ENCODE peak calls at places on chromosomes 3 and 15, in ten cellular contexts. X, R, K, U, F, D, Q, E, Y and O are unnamed samples. For H3K9me3, the result is how much of the 10 kb centered on the place peaks cover.

GRCh38 chr15:88071141-88071540 is 185.4 kb downstream of the NTRK3 start:
- DNase-seq in X (no peak), R (no peak), K (no peak), U (no peak), F (no peak), D (no peak), Q (no peak), E (no peak), Y (no peak), O (no peak)

GRCh38 chr15:90394074-90394473 is 6.0 kb downstream of the IQGAP1 start:
- DNase-seq in X (no peak), R (no peak), K (no peak), U (no peak), F (no peak), D (no peak), Q (no peak), E (no peak), Y (no peak), O (no peak)

GRCh38 chr3:107739227-107739626 is 216.5 kb downstream of the BBX start:
- DNase-seq in X (no peak), R (no peak), K (no peak), U (no peak), F (no peak), D (no peak), Q (no peak), E (no peak), Y (no peak), O (no peak)

GRCh38 chr3:159654183-159655134 is 334.2 kb upstream of the IL12A start:
- DNase-seq in X (no peak), R (no peak), K (no peak), U (no peak), F (no peak), D (no peak), Q (no peak), E (no peak), Y (no peak), O (no peak)

GRCh38 chr3:169085827-169086226 is 577.7 kb downstream of the MECOM start:
- DNase-seq in X (no peak), R (no peak), K (no peak), U (no peak), F (peak), D (no peak), Q (no peak), E (no peak), Y (no peak), O (no peak)

GRCh38 chr3:72860053-72860452 is 11.8 kb upstream of the SHQ1 start:
- DNase-seq in X (no peak), R (no peak), K (no peak), U (no peak), F (no peak), D (no peak), Q (no peak), E (no peak), Y (no peak), O (no peak)

GRCh38 chr3:142866841-142867631 is 21.8 kb downstream of the PCOLCE2 start:
- DNase-seq in X (no peak), R (peak), K (no peak), U (no peak), F (peak), D (peak), Q (no peak), E (no peak), Y (no peak), O (no peak)

GRCh38 chr3:30804983-30805382 is 89.5 kb downstream of the GADL1 start:
- DNase-seq in X (no peak), R (no peak), K (no peak), U (no peak), F (no peak), D (no peak), Q (no peak), E (no peak), Y (no peak), O (no peak)

GRCh38 chr3:24497942-24498341 is 3.3 kb upstream of the THRB start:
- DNase-seq in X (no peak), R (no peak), K (no peak), U (no peak), F (no peak), D (no peak), Q (no peak), E (no peak), Y (no peak), O (no peak)

GRCh38 chr15:74007820-74008371 is 13.4 kb downstream of the PML start:
- DNase-seq in X (no peak), R (no peak), K (no peak), U (no peak), F (no peak), D (no peak), Q (peak), E (no peak), Y (no peak), O (no peak)

GRCh38 chr15:27792756-27793264 is 306.3 kb downstream of the OCA2 start:
- DNase-seq in X (no peak), R (no peak), K (no peak), U (no peak), F (no peak), D (no peak), Q (no peak), E (no peak), Y (no peak), O (no peak)

GRCh38 chr3:172065967-172066762 is 26.8 kb downstream of the FNDC3B start:
- DNase-seq in X (no peak), R (no peak), K (no peak), U (no peak), F (no peak), D (peak), Q (no peak), E (no peak), Y (no peak), O (no peak)

GRCh38 chr15:48550822-48551525 is 94.5 kb downstream of the FBN1 start:
- DNase-seq in X (no peak), R (no peak), K (no peak), U (no peak), F (no peak), D (no peak), Q (no peak), E (no peak), Y (no peak), O (no peak)

GRCh38 chr15:60208708-60209107 is 189.1 kb downstream of the ANXA2 start:
- DNase-seq in X (no peak), R (no peak), K (no peak), U (no peak), F (no peak), D (no peak), Q (no peak), E (no peak), Y (no peak), O (no peak)

GRCh38 chr3:184756151-184756681 is 44.4 kb upstream of the MAGEF1 start:
- DNase-seq in X (no peak), R (no peak), K (no peak), U (no peak), F (no peak), D (no peak), Q (no peak), E (no peak), Y (no peak), O (no peak)

GRCh38 chr15:82680200-82681102 is 29.2 kb downstream of the AP3B2 start:
- DNase-seq in X (peak), R (peak), K (peak), U (no peak), F (peak), D (peak), Q (peak), E (no peak), Y (peak), O (peak)

GRCh38 chr3:194320744-194321243 is 30.3 kb downstream of the CPN2 start:
- DNase-seq in X (no peak), R (no peak), K (no peak), U (no peak), F (no peak), D (no peak), Q (no peak), E (no peak), Y (no peak), O (no peak)

GRCh38 chr3:29555590-29555989 is 274.7 kb downstream of the RBMS3 start:
- DNase-seq in X (no peak), R (no peak), K (no peak), U (no peak), F (no peak), D (no peak), Q (no peak), E (no peak), Y (no peak), O (no peak)

GRCh38 chr3:59248976-59249375 is 199.2 kb upstream of the CFAP20DC start:
- DNase-seq in X (no peak), R (no peak), K (no peak), U (no peak), F (peak), D (no peak), Q (no peak), E (no peak), Y (no peak), O (no peak)

GRCh38 chr15:57205027-57205855 is 171.1 kb upstream of the CGNL1 start:
- DNase-seq in X (no peak), R (no peak), K (no peak), U (no peak), F (no peak), D (no peak), Q (no peak), E (no peak), Y (no peak), O (no peak)

GRCh38 chr15:82043130-82043673 is 2.6 kb downstream of the MEX3B start:
- DNase-seq in X (no peak), R (no peak), K (peak), U (peak), F (peak), D (no peak), Q (no peak), E (no peak), Y (no peak), O (no peak)

GRCh38 chr3:68173230-68173629 is 518.8 kb upstream of the SUCLG2 start:
- DNase-seq in X (no peak), R (no peak), K (no peak), U (no peak), F (no peak), D (no peak), Q (no peak), E (no peak), Y (no peak), O (no peak)

GRCh38 chr3:68176600-68176999 is 522.2 kb upstream of the SUCLG2 start:
- DNase-seq in X (no peak), R (no peak), K (no peak), U (no peak), F (no peak), D (no peak), Q (no peak), E (no peak), Y (no peak), O (no peak)

DNA sequence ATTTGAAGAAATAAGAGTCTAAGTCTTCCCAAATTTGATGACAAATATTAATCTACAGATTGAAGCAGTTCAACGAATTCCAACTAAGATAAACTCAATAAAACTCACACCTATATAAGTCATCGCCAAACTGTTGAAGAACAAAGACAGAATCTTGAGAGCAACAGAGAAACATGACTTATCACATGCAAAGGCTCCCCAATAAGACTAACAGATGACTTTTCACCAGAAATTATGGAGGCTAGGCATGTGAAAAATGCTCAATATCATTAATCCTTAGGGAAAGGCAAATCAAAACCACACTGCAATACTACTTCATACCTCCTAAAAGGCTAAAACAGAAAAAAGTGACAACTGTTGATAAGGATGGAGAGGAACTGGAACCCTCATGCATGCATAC is 517.6 kb upstream of the SUCLG2 start:
- DNase-seq in X (no peak), R (no peak), K (no peak), U (no peak), F (no peak), D (no peak), Q (no peak), E (no peak), Y (no peak), O (no peak)
- H3K9me3 ChIP-seq in X (under half), R (under half), K (under half), U (under half), F (under half), D (under half), Q (under half), E (under half), Y (under half), O (under half)

GRCh38 chr15:24054547-24055245 is 367.6 kb upstream of the NDN start:
- DNase-seq in X (no peak), R (no peak), K (no peak), U (no peak), F (no peak), D (peak), Q (no peak), E (no peak), Y (no peak), O (no peak)
- H3K9me3 ChIP-seq in X (under half), R (under half), K (under half), U (under half), F (under half), D (under half), Q (under half), E (under half), Y (under half), O (under half)

GRCh38 chr3:1583044-1583443 is 490.2 kb downstream of the CNTN6 start:
- DNase-seq in X (no peak), R (no peak), K (no peak), U (no peak), F (no peak), D (no peak), Q (no peak), E (no peak), Y (no peak), O (no peak)

GRCh38 chr3:1576047-1576446 is 483.2 kb downstream of the CNTN6 start:
- DNase-seq in X (no peak), R (no peak), K (no peak), U (no peak), F (no peak), D (no peak), Q (no peak), E (no peak), Y (no peak), O (no peak)

GRCh38 chr3:1578105-1578833 is 485.4 kb downstream of the CNTN6 start:
- DNase-seq in X (no peak), R (no peak), K (no peak), U (no peak), F (no peak), D (no peak), Q (no peak), E (no peak), Y (no peak), O (no peak)
- H3K9me3 ChIP-seq in X (under half), R (under half), K (under half), U (under half), F (under half), D (under half), Q (under half), E (under half), Y (under half), O (under half)

DNA sequence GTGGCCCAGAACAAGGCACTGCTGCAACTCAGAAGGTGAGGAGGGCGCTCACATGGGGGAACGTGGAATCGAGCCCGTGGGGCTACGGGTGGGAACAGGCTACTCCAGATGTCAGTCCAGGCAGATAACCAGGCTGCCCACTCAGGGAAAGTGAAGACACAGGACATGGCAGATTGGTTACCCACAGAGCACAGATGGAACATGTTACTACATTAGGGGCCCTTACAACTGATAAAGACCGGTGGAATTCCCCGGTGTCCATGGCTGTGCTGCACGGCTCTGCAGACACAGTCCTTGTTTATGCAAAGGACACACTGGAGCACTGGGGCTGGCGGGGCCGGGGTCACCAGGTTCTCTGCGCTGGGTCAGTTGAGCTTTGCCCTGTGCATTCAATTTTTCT is 36.9 kb downstream of the PCSK6 start:
- DNase-seq in X (no peak), R (no peak), K (no peak), U (no peak), F (no peak), D (no peak), Q (no peak), E (no peak), Y (no peak), O (no peak)
- H3K9me3 ChIP-seq in X (under half), R (under half), K (under half), U (under half), F (under half), D (under half), Q (under half), E (under half), Y (under half), O (under half)

GRCh38 chr15:100332721-100333120 is 9.1 kb downstream of the ADAMTS17 start:
- DNase-seq in X (no peak), R (no peak), K (no peak), U (no peak), F (no peak), D (no peak), Q (no peak), E (no peak), Y (no peak), O (no peak)

GRCh38 chr15:100334905-100335304 is 6.9 kb downstream of the ADAMTS17 start:
- DNase-seq in X (no peak), R (no peak), K (no peak), U (no peak), F (no peak), D (no peak), Q (no peak), E (no peak), Y (no peak), O (no peak)

GRCh38 chr15:100334456-100334855 is 7.3 kb downstream of the ADAMTS17 start:
- DNase-seq in X (no peak), R (no peak), K (no peak), U (no peak), F (no peak), D (no peak), Q (no peak), E (no peak), Y (no peak), O (no peak)

GRCh38 chr15:100333236-100333635 is 8.5 kb downstream of the ADAMTS17 start:
- DNase-seq in X (no peak), R (no peak), K (no peak), U (no peak), F (no peak), D (no peak), Q (no peak), E (no peak), Y (no peak), O (no peak)

DNA sequence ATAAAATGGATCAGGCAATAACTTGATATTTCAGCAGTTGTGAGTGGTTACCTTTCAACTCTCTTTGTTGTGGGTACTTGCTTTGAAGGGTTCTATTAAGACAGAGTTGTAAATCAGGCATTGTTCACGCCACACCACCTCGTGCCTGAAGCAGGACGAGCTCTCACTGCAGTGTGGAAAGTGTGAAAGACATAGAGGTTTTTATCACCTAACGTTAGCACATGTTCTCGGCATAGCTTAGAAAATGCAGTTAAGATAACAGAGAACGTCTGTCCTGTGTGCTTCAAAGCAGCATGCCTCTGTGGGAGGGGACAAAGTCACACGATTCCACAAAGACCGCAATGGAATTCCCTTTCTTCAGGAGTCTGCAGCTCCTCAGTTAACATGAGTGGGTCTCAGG is 7.8 kb downstream of the ADAMTS17 start:
- DNase-seq in X (no peak), R (no peak), K (no peak), U (no peak), F (no peak), D (no peak), Q (no peak), E (no peak), Y (no peak), O (no peak)
- H3K9me3 ChIP-seq in X (under half), R (under half), K (under half), U (under half), F (under half), D (under half), Q (under half), E (under half), Y (under half), O (under half)